ENCODE peak calls at places on chromosomes 2 and 18, in five cellular contexts. C, Y, J, O and T are unnamed samples.

GRCh38 chr18:23196119-23197004 is 61.1 kb downstream of the CABLES1 start:
- DNase-seq in C (peak), Y (no peak), J (no peak), O (no peak), T (no peak)

GRCh38 chr18:60329131-60329530 is 43.4 kb downstream of the MC4R start:
- DNase-seq in C (no peak), Y (no peak), J (no peak), O (no peak), T (no peak)

GRCh38 chr18:37064187-37064586 is 235.3 kb downstream of the KIAA1328 start:
- DNase-seq in C (no peak), Y (no peak), J (no peak), O (no peak), T (no peak)

GRCh38 chr2:101960903-101961286 is 30.9 kb upstream of the IL1R2 start:
- DNase-seq in C (no peak), Y (no peak), J (no peak), O (no peak), T (no peak)

GRCh38 chr18:76252880-76253279 is 242.2 kb downstream of the ZNF516 start:
- DNase-seq in C (no peak), Y (no peak), J (no peak), O (no peak), T (no peak)

GRCh38 chr2:43217228-43218220 is 8.9 kb downstream of the ZFP36L2 start:
- DNase-seq in C (peak), Y (no peak), J (no peak), O (no peak), T (no peak)

GRCh38 chr2:1988049-1988448 is 243.7 kb upstream of the PXDN start:
- DNase-seq in C (no peak), Y (no peak), J (no peak), O (no peak), T (no peak)

GRCh38 chr2:121530210-121530562 is 494 bp upstream of the RNU4ATAC start:
- DNase-seq in C (peak), Y (peak), J (no peak), O (no peak), T (no peak)

GRCh38 chr2:148590613-148591012 is 53.9 kb upstream of the EPC2 start:
- DNase-seq in C (no peak), Y (no peak), J (no peak), O (no peak), T (no peak)

GRCh38 chr2:96260404-96261260 is 5.2 kb downstream of the TMEM127 start:
- DNase-seq in C (peak), Y (peak), J (no peak), O (no peak), T (peak)

GRCh38 chr2:129812071-129812470 is 167.4 kb upstream of the RAB6C start:
- DNase-seq in C (no peak), Y (no peak), J (peak), O (no peak), T (no peak)

GRCh38 chr2:187993516-187993915 is 298.2 kb upstream of the GULP1 start:
- DNase-seq in C (no peak), Y (peak), J (no peak), O (no peak), T (no peak)

GRCh38 chr2:19763731-19764130 is 138.1 kb downstream of the TTC32 start:
- DNase-seq in C (no peak), Y (no peak), J (no peak), O (no peak), T (no peak)

GRCh38 chr2:676647-677055 is 555 bp downstream of the TMEM18 start:
- DNase-seq in C (peak), Y (peak), J (peak), O (peak), T (peak)

GRCh38 chr2:235238537-235238936 is 255.3 kb upstream of the AGAP1 start:
- DNase-seq in C (no peak), Y (no peak), J (no peak), O (no peak), T (no peak)

GRCh38 chr2:7573166-7573845 is 656.1 kb downstream of the RNF144A start:
- DNase-seq in C (no peak), Y (no peak), J (no peak), O (no peak), T (no peak)

GRCh38 chr2:191540681-191541080 is 137.3 kb upstream of the NABP1 start:
- DNase-seq in C (no peak), Y (no peak), J (no peak), O (no peak), T (no peak)

GRCh38 chr2:155815851-155816250 is 516.7 kb downstream of the NR4A2 start:
- DNase-seq in C (peak), Y (peak), J (no peak), O (no peak), T (peak)

GRCh38 chr2:55115795-55116597 is 65.7 kb upstream of the RTN4 start:
- DNase-seq in C (no peak), Y (peak), J (no peak), O (no peak), T (no peak)

GRCh38 chr2:212517693-212518092 is 20.9 kb downstream of the ERBB4 start:
- DNase-seq in C (no peak), Y (no peak), J (no peak), O (no peak), T (no peak)